ENCODE peak calls at places on chromosomes 6 and 20, in seven cellular contexts. One of them, this sample, is unnamed.
A peak's percentile ranks its signal among the peaks of the same experiment; 100 is the strongest.

GRCh38 chr6:37765182-37765780 is 54.2 kb upstream of the ZFAND3 start:
- DNase-seq in caudate nucleus: no peak
- DNase-seq in heart left ventricle: no peak
- DNase-seq in HCT116: no peak
- DNase-seq in activated T-cell treated with anti-CD3 and anti-CD28 coated beads, Interleukin-2, amount 50 U/mL, for 24 hours: no peak
- DNase-seq in substantia nigra: no peak
- DNase-seq in choroid plexus epithelial cell: no peak
- DNase-seq in this sample: no peak

GRCh38 chr6:31940256-31940664 is 5.6 kb upstream of the CFB start:
- DNase-seq in caudate nucleus: no peak
- DNase-seq in heart left ventricle: no peak
- DNase-seq in HCT116: no peak
- DNase-seq in activated T-cell treated with anti-CD3 and anti-CD28 coated beads, Interleukin-2, amount 50 U/mL, for 24 hours: no peak
- DNase-seq in substantia nigra: no peak
- DNase-seq in choroid plexus epithelial cell: peak; percentile 52
- DNase-seq in this sample: peak; percentile 42

GRCh38 chr20:33211817-33212424 is 5.2 kb upstream of the BPIFA3 start:
- DNase-seq in caudate nucleus: no peak
- DNase-seq in heart left ventricle: no peak
- DNase-seq in HCT116: peak; percentile 61
- DNase-seq in activated T-cell treated with anti-CD3 and anti-CD28 coated beads, Interleukin-2, amount 50 U/mL, for 24 hours: no peak
- DNase-seq in substantia nigra: no peak
- DNase-seq in choroid plexus epithelial cell: peak; percentile 77
- DNase-seq in this sample: peak; percentile 32

GRCh38 chr20:5056801-5057599 is 55.7 kb upstream of the SLC23A2 start:
- DNase-seq in caudate nucleus: no peak
- DNase-seq in heart left ventricle: peak; percentile 33
- DNase-seq in HCT116: peak; percentile 26
- DNase-seq in activated T-cell treated with anti-CD3 and anti-CD28 coated beads, Interleukin-2, amount 50 U/mL, for 24 hours: peak; percentile 69
- DNase-seq in substantia nigra: peak; percentile 8
- DNase-seq in choroid plexus epithelial cell: peak; percentile 43
- DNase-seq in this sample: peak; percentile 43

GRCh38 chr6:89527634-89528033 is 94.7 kb downstream of the ANKRD6 start:
- DNase-seq in caudate nucleus: no peak
- DNase-seq in heart left ventricle: no peak
- DNase-seq in HCT116: peak; percentile 3
- DNase-seq in activated T-cell treated with anti-CD3 and anti-CD28 coated beads, Interleukin-2, amount 50 U/mL, for 24 hours: no peak
- DNase-seq in substantia nigra: no peak
- DNase-seq in choroid plexus epithelial cell: no peak
- DNase-seq in this sample: no peak

GRCh38 chr6:14738497-14738896 is 507.4 kb upstream of the JARID2 start:
- DNase-seq in caudate nucleus: no peak
- DNase-seq in heart left ventricle: no peak
- DNase-seq in HCT116: no peak
- DNase-seq in activated T-cell treated with anti-CD3 and anti-CD28 coated beads, Interleukin-2, amount 50 U/mL, for 24 hours: no peak
- DNase-seq in substantia nigra: no peak
- DNase-seq in choroid plexus epithelial cell: no peak
- DNase-seq in this sample: no peak

GRCh38 chr20:17863577-17864292 is 104.9 kb downstream of the SNX5 start:
- DNase-seq in caudate nucleus: no peak
- DNase-seq in heart left ventricle: no peak
- DNase-seq in HCT116: no peak
- DNase-seq in activated T-cell treated with anti-CD3 and anti-CD28 coated beads, Interleukin-2, amount 50 U/mL, for 24 hours: no peak
- DNase-seq in substantia nigra: no peak
- DNase-seq in choroid plexus epithelial cell: no peak
- DNase-seq in this sample: no peak

GRCh38 chr20:10929023-10929422 is 255.2 kb upstream of the JAG1 start:
- DNase-seq in caudate nucleus: no peak
- DNase-seq in heart left ventricle: no peak
- DNase-seq in HCT116: no peak
- DNase-seq in activated T-cell treated with anti-CD3 and anti-CD28 coated beads, Interleukin-2, amount 50 U/mL, for 24 hours: no peak
- DNase-seq in substantia nigra: no peak
- DNase-seq in choroid plexus epithelial cell: peak; percentile 60
- DNase-seq in this sample: no peak

GRCh38 chr6:26205625-26206574 is 118.7 kb downstream of the HFE start:
- DNase-seq in caudate nucleus: no peak
- DNase-seq in heart left ventricle: no peak
- DNase-seq in HCT116: peak; percentile 74
- DNase-seq in activated T-cell treated with anti-CD3 and anti-CD28 coated beads, Interleukin-2, amount 50 U/mL, for 24 hours: no peak
- DNase-seq in substantia nigra: no peak
- DNase-seq in choroid plexus epithelial cell: peak; percentile 84
- DNase-seq in this sample: peak; percentile 39

GRCh38 chr6:3061501-3061941 is 6.8 kb upstream of the RIPK1 start:
- DNase-seq in caudate nucleus: no peak
- DNase-seq in heart left ventricle: no peak
- DNase-seq in HCT116: no peak
- DNase-seq in activated T-cell treated with anti-CD3 and anti-CD28 coated beads, Interleukin-2, amount 50 U/mL, for 24 hours: no peak
- DNase-seq in substantia nigra: no peak
- DNase-seq in choroid plexus epithelial cell: peak; percentile 88
- DNase-seq in this sample: no peak

GRCh38 chr20:49569403-49570115 is 1.6 kb upstream of the PTGIS start:
- DNase-seq in caudate nucleus: no peak
- DNase-seq in heart left ventricle: no peak
- DNase-seq in HCT116: no peak
- DNase-seq in activated T-cell treated with anti-CD3 and anti-CD28 coated beads, Interleukin-2, amount 50 U/mL, for 24 hours: no peak
- DNase-seq in substantia nigra: no peak
- DNase-seq in choroid plexus epithelial cell: peak; percentile 52
- DNase-seq in this sample: no peak

GRCh38 chr6:75691012-75691411 is 58.0 kb upstream of the MYO6 start:
- DNase-seq in caudate nucleus: no peak
- DNase-seq in heart left ventricle: no peak
- DNase-seq in HCT116: peak; percentile 15
- DNase-seq in activated T-cell treated with anti-CD3 and anti-CD28 coated beads, Interleukin-2, amount 50 U/mL, for 24 hours: no peak
- DNase-seq in substantia nigra: no peak
- DNase-seq in choroid plexus epithelial cell: peak; percentile 28
- DNase-seq in this sample: no peak

GRCh38 chr6:130912451-130912850 is 85.2 kb downstream of the SMLR1 start:
- DNase-seq in caudate nucleus: no peak
- DNase-seq in heart left ventricle: no peak
- DNase-seq in HCT116: no peak
- DNase-seq in activated T-cell treated with anti-CD3 and anti-CD28 coated beads, Interleukin-2, amount 50 U/mL, for 24 hours: no peak
- DNase-seq in substantia nigra: no peak
- DNase-seq in choroid plexus epithelial cell: no peak
- DNase-seq in this sample: no peak

GRCh38 chr6:1962201-1962600 is 283.2 kb downstream of the GMDS start:
- DNase-seq in caudate nucleus: no peak
- DNase-seq in heart left ventricle: no peak
- DNase-seq in HCT116: no peak
- DNase-seq in activated T-cell treated with anti-CD3 and anti-CD28 coated beads, Interleukin-2, amount 50 U/mL, for 24 hours: no peak
- DNase-seq in substantia nigra: no peak
- DNase-seq in choroid plexus epithelial cell: no peak
- DNase-seq in this sample: no peak

GRCh38 chr6:142810952-142811514 is 133.9 kb downstream of the HIVEP2 start:
- DNase-seq in caudate nucleus: no peak
- DNase-seq in heart left ventricle: no peak
- DNase-seq in HCT116: no peak
- DNase-seq in activated T-cell treated with anti-CD3 and anti-CD28 coated beads, Interleukin-2, amount 50 U/mL, for 24 hours: no peak
- DNase-seq in substantia nigra: no peak
- DNase-seq in choroid plexus epithelial cell: no peak
- DNase-seq in this sample: peak; percentile 18

GRCh38 chr6:30743099-30744053 is 889 bp upstream of the FLOT1 start:
- DNase-seq in caudate nucleus: no peak
- DNase-seq in heart left ventricle: no peak
- DNase-seq in HCT116: no peak
- DNase-seq in activated T-cell treated with anti-CD3 and anti-CD28 coated beads, Interleukin-2, amount 50 U/mL, for 24 hours: peak; percentile 70
- DNase-seq in substantia nigra: no peak
- DNase-seq in choroid plexus epithelial cell: peak; percentile 47
- DNase-seq in this sample: no peak

GRCh38 chr6:163500105-163500504 is 85.6 kb downstream of the QKI start:
- DNase-seq in caudate nucleus: no peak
- DNase-seq in heart left ventricle: no peak
- DNase-seq in HCT116: no peak
- DNase-seq in activated T-cell treated with anti-CD3 and anti-CD28 coated beads, Interleukin-2, amount 50 U/mL, for 24 hours: no peak
- DNase-seq in substantia nigra: no peak
- DNase-seq in choroid plexus epithelial cell: no peak
- DNase-seq in this sample: no peak

GRCh38 chr20:19552144-19552895 is 205.7 kb upstream of the RIN2 start:
- DNase-seq in caudate nucleus: no peak
- DNase-seq in heart left ventricle: no peak
- DNase-seq in HCT116: no peak
- DNase-seq in activated T-cell treated with anti-CD3 and anti-CD28 coated beads, Interleukin-2, amount 50 U/mL, for 24 hours: no peak
- DNase-seq in substantia nigra: no peak
- DNase-seq in choroid plexus epithelial cell: peak; percentile 43
- DNase-seq in this sample: no peak

GRCh38 chr20:41969656-41970055 is 351.5 kb upstream of the CHD6 start:
- DNase-seq in caudate nucleus: peak; percentile 36
- DNase-seq in heart left ventricle: no peak
- DNase-seq in HCT116: no peak
- DNase-seq in activated T-cell treated with anti-CD3 and anti-CD28 coated beads, Interleukin-2, amount 50 U/mL, for 24 hours: no peak
- DNase-seq in substantia nigra: peak; percentile 1
- DNase-seq in choroid plexus epithelial cell: no peak
- DNase-seq in this sample: no peak

GRCh38 chr6:108083349-108083748 is 8.8 kb upstream of the OSTM1 start:
- DNase-seq in caudate nucleus: no peak
- DNase-seq in heart left ventricle: no peak
- DNase-seq in HCT116: no peak
- DNase-seq in activated T-cell treated with anti-CD3 and anti-CD28 coated beads, Interleukin-2, amount 50 U/mL, for 24 hours: no peak
- DNase-seq in substantia nigra: no peak
- DNase-seq in choroid plexus epithelial cell: peak; percentile 11
- DNase-seq in this sample: no peak

GRCh38 chr6:123610779-123611178 is 26.0 kb downstream of the TRDN start:
- DNase-seq in caudate nucleus: no peak
- DNase-seq in heart left ventricle: no peak
- DNase-seq in HCT116: no peak
- DNase-seq in activated T-cell treated with anti-CD3 and anti-CD28 coated beads, Interleukin-2, amount 50 U/mL, for 24 hours: no peak
- DNase-seq in substantia nigra: no peak
- DNase-seq in choroid plexus epithelial cell: no peak
- DNase-seq in this sample: no peak

GRCh38 chr6:15662246-15663056 is at the start of gene DTNBP1:
- DNase-seq in caudate nucleus: peak; percentile 77
- DNase-seq in heart left ventricle: peak; percentile 85
- DNase-seq in HCT116: no peak
- DNase-seq in activated T-cell treated with anti-CD3 and anti-CD28 coated beads, Interleukin-2, amount 50 U/mL, for 24 hours: peak; percentile 91
- DNase-seq in substantia nigra: peak; percentile 64
- DNase-seq in choroid plexus epithelial cell: peak; percentile 30
- DNase-seq in this sample: peak; percentile 63

GRCh38 chr20:60427516-60427915 is 469.3 kb downstream of the CDH26 start:
- DNase-seq in caudate nucleus: no peak
- DNase-seq in heart left ventricle: no peak
- DNase-seq in HCT116: no peak
- DNase-seq in activated T-cell treated with anti-CD3 and anti-CD28 coated beads, Interleukin-2, amount 50 U/mL, for 24 hours: no peak
- DNase-seq in substantia nigra: no peak
- DNase-seq in choroid plexus epithelial cell: no peak
- DNase-seq in this sample: no peak

GRCh38 chr20:36435799-36436541 is 105.3 kb upstream of the MYL9 start:
- DNase-seq in caudate nucleus: peak; percentile 23
- DNase-seq in heart left ventricle: peak; percentile 37
- DNase-seq in HCT116: peak; percentile 90
- DNase-seq in activated T-cell treated with anti-CD3 and anti-CD28 coated beads, Interleukin-2, amount 50 U/mL, for 24 hours: peak; percentile 91
- DNase-seq in substantia nigra: peak; percentile 17
- DNase-seq in choroid plexus epithelial cell: peak; percentile 53
- DNase-seq in this sample: peak; percentile 62

GRCh38 chr20:25199473-25200265 is 4.2 kb downstream of the ENTPD6 start:
- DNase-seq in caudate nucleus: no peak
- DNase-seq in heart left ventricle: no peak
- DNase-seq in HCT116: no peak
- DNase-seq in activated T-cell treated with anti-CD3 and anti-CD28 coated beads, Interleukin-2, amount 50 U/mL, for 24 hours: no peak
- DNase-seq in substantia nigra: no peak
- DNase-seq in choroid plexus epithelial cell: no peak
- DNase-seq in this sample: no peak

This sample was measured in AG08396.